ENCODE peak calls at places on chromosome X, in five cellular contexts. W, L, G, S and A are unnamed samples.
A peak's percentile ranks its signal among the peaks of the same experiment; 100 is the strongest.

GRCh38 chrX:81120936-81121351 is 80.8 kb downstream of the HMGN5 start:
- DNase-seq in W (peak; percentile 35), S (peak; percentile 2), G (peak; percentile 6), L (peak; percentile 18), A (peak; percentile 2)

GRCh38 chrX:130179579-130180215 is 7.9 kb downstream of the RAB33A start:
- DNase-seq in L (no peak), G (no peak), S (peak; percentile 12), W (no peak), A (no peak)

GRCh38 chrX:13087322-13088154 is 43.1 kb upstream of the FAM9C start:
- DNase-seq in L (no peak), W (no peak), S (peak; percentile 63), G (peak; percentile 90), A (no peak)

GRCh38 chrX:136250191-136251041 is 784 bp downstream of the MAP7D3 start:
- DNase-seq in G (no peak), S (peak; percentile 3), L (no peak), W (no peak), A (no peak)

GRCh38 chrX:77298790-77299189 is 148.4 kb upstream of the FGF16 start:
- DNase-seq in G (no peak), W (no peak), L (no peak), S (no peak), A (no peak)

GRCh38 chrX:42131856-42132255 is 208.5 kb upstream of the CASK start:
- DNase-seq in W (no peak), G (no peak), S (no peak), L (no peak), A (no peak)

GRCh38 chrX:20284992-20285391 is 18.3 kb upstream of the RPS6KA3 start:
- DNase-seq in S (no peak), W (no peak), L (no peak), G (no peak), A (no peak)

GRCh38 chrX:125203737-125204578 is 115.7 kb upstream of the TEX13C start:
- DNase-seq in S (no peak), G (no peak), L (no peak), W (peak; percentile 4), A (no peak)

GRCh38 chrX:120000490-120001246 is 57.1 kb upstream of the NKAP start:
- DNase-seq in G (peak; percentile 21), W (no peak), L (no peak), S (no peak), A (no peak)

GRCh38 chrX:9909254-9909653 is 57.9 kb upstream of the CLDN34 start:
- DNase-seq in L (no peak), S (no peak), W (no peak), G (no peak), A (no peak)

GRCh38 chrX:153802513-153803045 is 8.1 kb downstream of the SSR4 start:
- DNase-seq in G (no peak), S (no peak), L (no peak), W (no peak), A (no peak)

GRCh38 chrX:23434356-23434884 is 99.8 kb downstream of the PTCHD1 start:
- DNase-seq in W (peak; percentile 60), G (no peak), S (no peak), L (no peak), A (no peak)

GRCh38 chrX:153922932-153923857 is 2.9 kb downstream of the ARHGAP4 start:
- DNase-seq in W (peak; percentile 35), G (peak; percentile 78), S (no peak), L (no peak), A (no peak)

GRCh38 chrX:2188316-2188715 is 312.5 kb downstream of the DHRSX start:
- DNase-seq in G (peak; percentile 73), W (no peak), L (no peak), S (no peak), A (no peak)

GRCh38 chrX:7119927-7120577 is 27.5 kb upstream of the STS start:
- DNase-seq in W (no peak), S (no peak), G (no peak), L (no peak), A (no peak)

GRCh38 chrX:154441984-154442707 is 1.8 kb upstream of the FAM50A start:
- DNase-seq in S (no peak), G (no peak), W (no peak), L (no peak), A (no peak)

GRCh38 chrX:133999013-133999705 is 13.8 kb upstream of the GPC3 start:
- DNase-seq in W (no peak), L (no peak), G (no peak), S (no peak), A (no peak)

GRCh38 chrX:72394518-72395163 is 88.9 kb upstream of the CITED1 start:
- DNase-seq in G (no peak), W (no peak), L (no peak), S (no peak), A (no peak)

GRCh38 chrX:50648151-50648550 is 165.8 kb downstream of the SHROOM4 start:
- DNase-seq in G (no peak), L (no peak), W (no peak), S (no peak), A (no peak)

GRCh38 chrX:11724122-11725017 is 33.7 kb upstream of the MSL3 start:
- DNase-seq in S (no peak), L (peak; percentile 10), G (peak; percentile 27), W (no peak), A (no peak)

GRCh38 chrX:101206471-101206870 is 13.1 kb upstream of the DRP2 start:
- DNase-seq in S (no peak), G (peak; percentile 11), L (no peak), W (no peak), A (no peak)

GRCh38 chrX:22097295-22097694 is 65.2 kb downstream of the PHEX start:
- DNase-seq in L (peak; percentile 33), S (no peak), G (peak; percentile 93), W (no peak), A (peak; percentile 29)

GRCh38 chrX:102067966-102068723 is 57.3 kb upstream of the TCEAL2 start:
- DNase-seq in L (no peak), G (peak; percentile 0), W (no peak), S (no peak), A (no peak)

GRCh38 chrX:53003111-53003510 is 44.8 kb upstream of the FAM156A start:
- DNase-seq in L (no peak), G (no peak), W (no peak), S (no peak), A (no peak)